ENCODE peak calls at places on chromosomes 1 and 21, in six cellular contexts. L, X, E, T, W and B are unnamed samples.

GRCh38 chr1:205477759-205478247 is 22.0 kb upstream of the BLACAT1 start:
- DNase-seq in E (no peak), X (peak; percentile 67), T (peak; percentile 81), L (peak; percentile 64), W (no peak), B (peak; percentile 65)

GRCh38 chr1:186682721-186683120 is 2.5 kb upstream of the PTGS2 start:
- DNase-seq in E (no peak), X (no peak), W (no peak), T (peak; percentile 71), L (peak; percentile 70), B (peak; percentile 38)

GRCh38 chr1:47468759-47469404 is 31.0 kb downstream of the FOXD2 start:
- DNase-seq in W (no peak), L (no peak), X (no peak), T (no peak), E (no peak), B (no peak)

GRCh38 chr1:52602328-52603300 is at the start of gene GPX7:
- DNase-seq in W (no peak), E (peak; percentile 91), L (peak; percentile 68), X (peak; percentile 42), T (peak; percentile 66), B (peak; percentile 43)

GRCh38 chr1:109530457-109531204 is 9.0 kb upstream of the GPR61 start:
- DNase-seq in T (no peak), L (no peak), E (no peak), W (no peak), X (no peak), B (no peak)

GRCh38 chr1:18198240-18198639 is 90.6 kb downstream of the IGSF21 start:
- DNase-seq in L (no peak), T (no peak), E (no peak), W (no peak), X (no peak), B (no peak)

GRCh38 chr1:24948072-24948827 is 18.2 kb upstream of the RUNX3 start:
- DNase-seq in W (no peak), T (no peak), E (no peak), L (no peak), X (no peak), B (no peak)

GRCh38 chr1:202247837-202248795 is 54.5 kb downstream of the LGR6 start:
- DNase-seq in T (no peak), E (peak; percentile 49), L (no peak), X (no peak), W (no peak), B (no peak)

GRCh38 chr21:32819702-32820101 is 48.1 kb upstream of the PAXBP1 start:
- DNase-seq in L (peak; percentile 93), W (no peak), E (no peak), T (peak; percentile 92), X (no peak), B (peak; percentile 62)

GRCh38 chr1:41483960-41484844 is at the start of gene EDN2:
- DNase-seq in E (peak; percentile 70), X (peak; percentile 89), T (no peak), W (no peak), L (no peak), B (no peak)

GRCh38 chr1:47495176-47495713 is 57.4 kb downstream of the FOXD2 start:
- DNase-seq in T (no peak), E (no peak), L (no peak), X (no peak), W (no peak), B (no peak)

GRCh38 chr1:89721351-89721750 is 88.4 kb downstream of the LRRC8C start:
- DNase-seq in L (peak; percentile 69), T (peak; percentile 67), X (no peak), W (no peak), E (no peak), B (peak; percentile 50)

GRCh38 chr1:89715677-89716076 is 82.8 kb downstream of the LRRC8C start:
- DNase-seq in L (no peak), X (no peak), T (no peak), W (no peak), E (no peak), B (no peak)

GRCh38 chr1:89723144-89723543 is 90.2 kb downstream of the LRRC8C start:
- DNase-seq in X (no peak), W (no peak), T (no peak), L (no peak), E (no peak), B (no peak)

GRCh38 chr1:89720839-89721238 is 87.9 kb downstream of the LRRC8C start:
- DNase-seq in T (no peak), E (no peak), X (no peak), L (no peak), W (no peak), B (no peak)

DNA sequence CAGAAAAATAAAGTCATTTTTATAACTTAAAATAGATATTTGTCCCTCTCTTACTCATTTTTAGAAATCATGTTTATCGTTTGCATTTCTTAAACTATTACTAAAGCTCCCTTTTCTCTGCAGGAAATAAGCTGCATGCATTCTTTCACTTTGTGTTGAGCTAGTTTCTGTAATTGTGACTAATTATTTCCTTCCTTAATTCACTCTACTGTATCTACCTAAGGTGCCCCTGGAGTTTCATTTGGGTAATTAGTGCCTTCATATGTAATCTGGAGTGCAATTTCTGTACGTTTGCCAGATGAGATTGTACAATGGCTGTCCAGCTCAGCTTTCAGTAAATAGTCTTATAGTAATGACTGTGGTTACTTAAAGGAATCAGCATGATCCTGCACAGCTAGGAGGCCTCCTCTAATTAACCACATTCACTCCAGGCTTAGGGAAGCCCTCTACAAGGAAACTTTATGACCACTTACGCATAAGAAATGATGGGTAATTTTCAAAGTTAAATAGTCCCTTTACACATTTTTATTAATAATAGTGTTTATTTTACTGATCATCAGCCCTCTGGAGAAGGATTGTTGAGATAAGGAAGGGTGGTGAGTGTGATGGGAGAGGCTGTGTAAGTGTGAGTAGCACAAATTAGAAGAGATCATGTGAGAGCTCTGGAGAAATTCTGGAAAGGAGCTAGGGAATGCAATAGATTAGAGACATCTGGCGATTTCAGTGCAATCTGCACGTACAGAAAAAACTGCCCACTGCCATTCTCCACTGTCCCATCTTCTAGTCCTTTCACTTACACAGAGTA is 86.8 kb downstream of the LRRC8C start:
- DNase-seq in E (no peak), T (peak; percentile 66), W (no peak), X (no peak), L (peak; percentile 68), B (no peak)
- H3K4me3 ChIP-seq in E (no peak overlapping the region), T (no peak overlapping the region), W (no peak overlapping the region), X (no peak overlapping the region), L (no peak overlapping the region), B (no peak overlapping the region)

GRCh38 chr1:174018565-174018964 is 3.6 kb downstream of the RC3H1 start:
- DNase-seq in E (no peak), L (no peak), T (no peak), X (no peak), W (no peak), B (no peak)

GRCh38 chr1:174023438-174023837 is 1.3 kb upstream of the RC3H1 start:
- DNase-seq in T (peak; percentile 57), X (peak; percentile 73), L (peak; percentile 54), E (no peak), W (no peak), B (peak; percentile 48)

GRCh38 chr1:174022976-174023277 is 770 bp upstream of the RC3H1 start:
- DNase-seq in X (no peak), L (no peak), E (no peak), W (no peak), T (no peak), B (no peak)

GRCh38 chr1:174021611-174022079 is 512 bp downstream of the RC3H1 start:
- DNase-seq in X (peak; percentile 53), L (peak; percentile 64), T (peak; percentile 58), E (no peak), W (peak; percentile 4), B (peak; percentile 61)

DNA sequence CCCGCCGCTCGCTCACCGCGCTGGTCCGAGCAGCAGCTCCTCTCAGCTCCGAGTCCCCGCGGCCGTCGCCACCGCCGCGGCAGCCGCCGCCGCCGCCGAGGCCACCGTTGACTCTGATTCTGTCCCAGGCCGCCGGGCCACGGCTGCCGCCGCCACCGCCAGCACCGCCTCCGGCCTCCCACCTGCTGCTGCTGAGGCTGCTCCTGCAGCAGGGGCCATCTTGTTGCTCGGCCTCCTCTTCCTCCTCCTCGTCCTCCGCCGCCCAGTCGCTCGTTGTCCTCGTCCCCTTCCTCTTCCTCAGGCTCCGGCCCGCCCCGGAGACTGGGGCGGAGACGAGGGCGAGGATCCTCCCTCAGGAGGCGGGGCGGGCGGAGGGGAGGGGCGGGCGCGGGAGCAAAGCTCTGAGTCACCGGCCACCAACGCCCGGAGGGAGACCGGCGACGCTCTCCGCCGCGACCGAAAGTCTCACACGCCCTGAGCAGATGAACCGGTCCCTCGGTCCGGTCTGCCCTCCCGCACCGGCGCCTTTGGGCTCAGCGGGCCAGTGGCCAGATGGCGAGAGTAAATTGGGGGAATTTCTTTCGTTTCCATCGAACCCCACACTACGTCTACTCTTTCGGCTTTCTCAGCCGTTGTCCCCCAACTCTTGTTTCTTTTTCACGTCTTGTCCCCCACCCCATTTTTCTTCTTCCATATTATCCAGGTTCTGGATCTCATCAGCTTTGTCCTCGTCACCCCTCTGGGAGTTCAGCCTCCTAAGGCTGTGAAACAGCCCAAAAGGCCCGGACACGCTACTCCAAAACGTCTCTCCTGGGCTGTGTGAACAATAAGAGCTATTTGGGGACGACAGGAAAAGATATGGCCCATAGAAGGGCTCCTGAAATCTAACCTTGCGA is at the start of gene RC3H1:
- DNase-seq in L (peak; percentile 83), X (peak; percentile 95), W (peak; percentile 51), T (peak; percentile 83), E (peak; percentile 98), B (peak; percentile 84)
- TF ChIP-seq CTCF in L (no peak), X (no peak), W (no peak), T (no peak), E (no peak), B (no peak)

DNA sequence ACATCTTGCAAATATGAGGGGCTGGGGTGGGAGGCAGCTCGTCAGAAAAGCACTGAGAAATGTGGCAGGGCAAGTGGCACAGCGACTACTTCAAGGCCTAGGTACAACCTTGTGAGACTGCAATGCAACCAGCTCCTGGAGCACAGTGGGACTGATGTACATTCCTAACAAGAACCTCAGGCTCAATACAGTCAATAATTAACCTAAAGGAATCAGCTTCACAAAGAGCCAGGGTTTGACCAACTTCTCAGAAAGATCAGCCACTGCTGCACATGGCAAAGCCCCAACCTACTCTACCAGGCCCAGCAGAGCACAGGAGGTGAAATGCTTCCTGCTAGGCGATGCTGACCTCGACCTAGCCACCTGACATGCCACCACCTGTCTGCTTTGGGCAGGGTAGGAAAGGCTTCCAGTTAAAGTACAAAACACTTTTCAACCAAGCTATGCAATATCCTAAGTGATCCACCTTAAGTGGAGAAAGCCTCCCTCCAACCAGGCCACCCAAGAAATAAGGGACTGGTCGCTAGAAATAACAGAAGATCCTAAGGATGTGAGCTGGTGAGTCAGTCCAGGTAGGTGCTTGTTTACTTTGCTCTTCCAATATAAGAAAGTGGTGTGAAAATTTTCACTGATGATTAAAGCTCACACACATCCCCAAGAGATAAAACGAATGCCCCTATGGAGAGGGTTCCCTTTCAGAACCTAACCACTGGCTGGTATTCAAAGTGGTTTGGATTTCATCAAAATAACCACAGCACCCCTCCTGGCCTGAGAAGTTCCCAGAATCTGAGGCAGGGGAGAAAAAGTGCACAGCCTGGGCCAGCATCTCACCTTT is 2.1 kb downstream of the RIPK4 start:
- DNase-seq in X (no peak), L (no peak), T (no peak), E (peak; percentile 41), W (no peak), B (no peak)
- H3K4me3 ChIP-seq in X (no peak overlapping the region), L (no peak overlapping the region), T (no peak overlapping the region), E (no peak overlapping the region), W (no peak overlapping the region), B (no peak overlapping the region)

GRCh38 chr1:166888710-166889109 is 12.6 kb upstream of the TADA1 start:
- DNase-seq in T (no peak), E (no peak), L (no peak), W (no peak), X (no peak), B (no peak)

GRCh38 chr1:166882893-166883292 is 6.8 kb upstream of the TADA1 start:
- DNase-seq in X (no peak), W (no peak), L (no peak), T (no peak), E (no peak), B (no peak)

GRCh38 chr1:166884971-166885370 is 8.9 kb upstream of the TADA1 start:
- DNase-seq in X (no peak), E (no peak), T (no peak), L (no peak), W (no peak), B (no peak)

GRCh38 chr1:166884040-166884642 is 8.1 kb upstream of the TADA1 start:
- DNase-seq in W (no peak), X (peak; percentile 53), E (peak; percentile 81), T (peak; percentile 39), L (peak; percentile 45), B (peak; percentile 33)
- TF ChIP-seq CTCF in W (peak; percentile 73), X (peak; percentile 69), E (peak; percentile 71), T (peak; percentile 72), L (peak; percentile 67), B (peak; percentile 90)